ENCODE peak calls at places on chromosomes 11 and 22, in six cellular contexts. One of them, this sample, is unnamed.

GRCh38 chr11:72224587-72225410 is at the start of gene INPPL1:
- DNase-seq in WERI-Rb-1: no peak
- DNase-seq in colonic mucosa: peak; percentile 65
- DNase-seq in HCT116: no peak
- DNase-seq in HepG2: no peak
- DNase-seq in HL-60: peak; percentile 39
- DNase-seq in this sample: peak; percentile 75

GRCh38 chr22:35150163-35151107 is 84.5 kb downstream of the ISX start:
- DNase-seq in HL-60: peak; percentile 62
- DNase-seq in HepG2: peak; percentile 36
- DNase-seq in colonic mucosa: peak; percentile 77
- DNase-seq in HCT116: peak; percentile 24
- DNase-seq in WERI-Rb-1: peak; percentile 88
- DNase-seq in this sample: peak; percentile 53

GRCh38 chr22:49847751-49848689 is 5.6 kb upstream of the ZBED4 start:
- DNase-seq in colonic mucosa: peak; percentile 36
- DNase-seq in WERI-Rb-1: no peak
- DNase-seq in HepG2: no peak
- DNase-seq in HCT116: no peak
- DNase-seq in HL-60: peak; percentile 73
- DNase-seq in this sample: peak; percentile 41

GRCh38 chr11:70503201-70503877 is 105.0 kb downstream of the CTTN start:
- DNase-seq in HepG2: no peak
- DNase-seq in HCT116: no peak
- DNase-seq in HL-60: no peak
- DNase-seq in WERI-Rb-1: peak; percentile 4
- DNase-seq in colonic mucosa: no peak
- DNase-seq in this sample: no peak

GRCh38 chr11:33044281-33044680 is 4.9 kb downstream of the TCP11L1 start:
- DNase-seq in HL-60: no peak
- DNase-seq in colonic mucosa: no peak
- DNase-seq in HCT116: no peak
- DNase-seq in HepG2: no peak
- DNase-seq in WERI-Rb-1: no peak
- DNase-seq in this sample: no peak

GRCh38 chr22:32444068-32444467 is 20.2 kb downstream of the BPIFC start:
- DNase-seq in HL-60: no peak
- DNase-seq in WERI-Rb-1: peak; percentile 51
- DNase-seq in HepG2: peak; percentile 37
- DNase-seq in colonic mucosa: no peak
- DNase-seq in HCT116: peak; percentile 34
- DNase-seq in this sample: no peak

GRCh38 chr22:30882181-30882771 is 86.3 kb downstream of the MORC2 start:
- DNase-seq in HepG2: no peak
- DNase-seq in WERI-Rb-1: no peak
- DNase-seq in colonic mucosa: no peak
- DNase-seq in HL-60: no peak
- DNase-seq in HCT116: no peak
- DNase-seq in this sample: peak; percentile 17

GRCh38 chr11:36361472-36361871 is 65.4 kb downstream of the PRR5L start:
- DNase-seq in WERI-Rb-1: no peak
- DNase-seq in colonic mucosa: no peak
- DNase-seq in HepG2: no peak
- DNase-seq in HCT116: no peak
- DNase-seq in HL-60: no peak
- DNase-seq in this sample: no peak

GRCh38 chr11:36257351-36257750 is 31.9 kb downstream of the COMMD9 start:
- DNase-seq in WERI-Rb-1: no peak
- DNase-seq in colonic mucosa: no peak
- DNase-seq in HCT116: no peak
- DNase-seq in HepG2: no peak
- DNase-seq in HL-60: no peak
- DNase-seq in this sample: no peak

GRCh38 chr11:124646148-124646547 is 23.5 kb downstream of the TBRG1 start:
- DNase-seq in HL-60: no peak
- DNase-seq in colonic mucosa: no peak
- DNase-seq in WERI-Rb-1: no peak
- DNase-seq in HCT116: no peak
- DNase-seq in HepG2: no peak
- DNase-seq in this sample: no peak

GRCh38 chr11:11074686-11075370 is 217.0 kb upstream of the ZBED5 start:
- DNase-seq in WERI-Rb-1: no peak
- DNase-seq in HepG2: no peak
- DNase-seq in HCT116: no peak
- DNase-seq in colonic mucosa: no peak
- DNase-seq in HL-60: no peak
- DNase-seq in this sample: no peak

GRCh38 chr22:40040927-40041326 is 46.2 kb downstream of the FAM83F start:
- DNase-seq in WERI-Rb-1: no peak
- DNase-seq in colonic mucosa: no peak
- DNase-seq in HepG2: no peak
- DNase-seq in HL-60: peak; percentile 13
- DNase-seq in HCT116: no peak
- DNase-seq in this sample: peak; percentile 49

GRCh38 chr11:57500926-57501325 is 14.6 kb downstream of the SLC43A1 start:
- DNase-seq in HepG2: no peak
- DNase-seq in HL-60: no peak
- DNase-seq in HCT116: no peak
- DNase-seq in colonic mucosa: no peak
- DNase-seq in WERI-Rb-1: no peak
- DNase-seq in this sample: no peak

GRCh38 chr11:3130269-3131071 is 34.6 kb downstream of the OSBPL5 start:
- DNase-seq in HCT116: no peak
- DNase-seq in colonic mucosa: no peak
- DNase-seq in WERI-Rb-1: peak; percentile 50
- DNase-seq in HepG2: no peak
- DNase-seq in HL-60: no peak
- DNase-seq in this sample: peak; percentile 89

GRCh38 chr11:1912314-1912878 is 7.1 kb upstream of the TNNT3 start:
- DNase-seq in HepG2: no peak
- DNase-seq in HL-60: no peak
- DNase-seq in WERI-Rb-1: no peak
- DNase-seq in HCT116: no peak
- DNase-seq in colonic mucosa: no peak
- DNase-seq in this sample: no peak

GRCh38 chr11:17153759-17154158 is 54.0 kb downstream of the PIK3C2A start:
- DNase-seq in HepG2: no peak
- DNase-seq in WERI-Rb-1: no peak
- DNase-seq in HCT116: no peak
- DNase-seq in colonic mucosa: no peak
- DNase-seq in HL-60: no peak
- DNase-seq in this sample: no peak

GRCh38 chr11:66546368-66546965 is at the start of gene ACTN3:
- DNase-seq in colonic mucosa: peak; percentile 33
- DNase-seq in HCT116: no peak
- DNase-seq in HL-60: no peak
- DNase-seq in HepG2: peak; percentile 17
- DNase-seq in WERI-Rb-1: no peak
- DNase-seq in this sample: peak; percentile 33

GRCh38 chr11:92329644-92330043 is 105.0 kb downstream of the FAT3 start:
- DNase-seq in HCT116: no peak
- DNase-seq in WERI-Rb-1: no peak
- DNase-seq in colonic mucosa: no peak
- DNase-seq in HL-60: no peak
- DNase-seq in HepG2: no peak
- DNase-seq in this sample: no peak

GRCh38 chr11:126413843-126414405 is 58.4 kb downstream of the ST3GAL4 start:
- DNase-seq in HepG2: no peak
- DNase-seq in WERI-Rb-1: no peak
- DNase-seq in colonic mucosa: no peak
- DNase-seq in HL-60: no peak
- DNase-seq in HCT116: no peak
- DNase-seq in this sample: no peak
- H3K27ac ChIP-seq in HepG2: no peak overlapping the region
- H3K27ac ChIP-seq in WERI-Rb-1: no peak overlapping the region
- H3K27ac ChIP-seq in colonic mucosa: peak overlapping the region; percentile 68
- H3K27ac ChIP-seq in HL-60: no peak overlapping the region
- H3K27ac ChIP-seq in HCT116: no peak overlapping the region
- H3K27ac ChIP-seq in this sample: no peak overlapping the region

GRCh38 chr11:119361056-119361787 is 14.7 kb upstream of the MFRP start:
- DNase-seq in HCT116: peak; percentile 79
- DNase-seq in colonic mucosa: no peak
- DNase-seq in HepG2: peak; percentile 38
- DNase-seq in HL-60: peak; percentile 27
- DNase-seq in WERI-Rb-1: peak; percentile 95
- DNase-seq in this sample: peak; percentile 86

GRCh38 chr11:119355091-119355843 is 8.8 kb upstream of the MFRP start:
- DNase-seq in HepG2: no peak
- DNase-seq in WERI-Rb-1: no peak
- DNase-seq in HL-60: no peak
- DNase-seq in colonic mucosa: no peak
- DNase-seq in HCT116: no peak
- DNase-seq in this sample: no peak

GRCh38 chr11:119359365-119360229 is 13.1 kb upstream of the MFRP start:
- DNase-seq in HL-60: peak; percentile 42
- DNase-seq in HCT116: no peak
- DNase-seq in WERI-Rb-1: no peak
- DNase-seq in HepG2: no peak
- DNase-seq in colonic mucosa: no peak
- DNase-seq in this sample: no peak

GRCh38 chr11:119356349-119357031 is 10.0 kb upstream of the MFRP start:
- DNase-seq in HL-60: peak; percentile 71
- DNase-seq in colonic mucosa: peak; percentile 87
- DNase-seq in HepG2: no peak
- DNase-seq in HCT116: peak; percentile 60
- DNase-seq in WERI-Rb-1: peak; percentile 85
- DNase-seq in this sample: peak; percentile 32

DNA sequence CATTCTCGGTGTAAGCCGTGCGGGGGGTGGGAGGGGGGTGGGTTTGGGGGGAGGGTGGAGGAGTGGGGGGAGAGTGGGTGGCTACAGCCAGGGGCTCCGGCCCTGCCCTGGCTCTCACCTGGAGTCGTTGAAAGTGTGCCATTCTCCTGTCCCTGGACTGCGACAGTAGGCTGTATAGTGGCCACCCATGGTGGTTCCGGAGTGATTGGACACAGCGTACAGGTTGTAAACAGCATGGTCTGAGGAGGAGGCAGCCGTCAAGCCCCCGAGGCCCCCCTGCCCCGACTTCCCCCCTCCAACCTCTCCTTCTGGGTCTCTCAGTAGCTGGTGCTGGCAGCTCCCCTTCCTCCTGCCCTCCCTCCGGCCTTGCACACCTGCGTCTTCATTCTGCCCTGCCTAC is 10.6 kb upstream of the MFRP start:
- DNase-seq in colonic mucosa: no peak
- DNase-seq in HL-60: no peak
- DNase-seq in HCT116: no peak
- DNase-seq in HepG2: no peak
- DNase-seq in WERI-Rb-1: no peak
- DNase-seq in this sample: no peak
- H3K4me3 ChIP-seq in colonic mucosa: peak overlapping the region; percentile 49
- H3K4me3 ChIP-seq in HL-60: peak overlapping the region; percentile 46
- H3K4me3 ChIP-seq in HCT116: peak overlapping the region; percentile 66
- H3K4me3 ChIP-seq in HepG2: no peak overlapping the region
- H3K4me3 ChIP-seq in WERI-Rb-1: no peak overlapping the region
- H3K4me3 ChIP-seq in this sample: no peak overlapping the region

DNA sequence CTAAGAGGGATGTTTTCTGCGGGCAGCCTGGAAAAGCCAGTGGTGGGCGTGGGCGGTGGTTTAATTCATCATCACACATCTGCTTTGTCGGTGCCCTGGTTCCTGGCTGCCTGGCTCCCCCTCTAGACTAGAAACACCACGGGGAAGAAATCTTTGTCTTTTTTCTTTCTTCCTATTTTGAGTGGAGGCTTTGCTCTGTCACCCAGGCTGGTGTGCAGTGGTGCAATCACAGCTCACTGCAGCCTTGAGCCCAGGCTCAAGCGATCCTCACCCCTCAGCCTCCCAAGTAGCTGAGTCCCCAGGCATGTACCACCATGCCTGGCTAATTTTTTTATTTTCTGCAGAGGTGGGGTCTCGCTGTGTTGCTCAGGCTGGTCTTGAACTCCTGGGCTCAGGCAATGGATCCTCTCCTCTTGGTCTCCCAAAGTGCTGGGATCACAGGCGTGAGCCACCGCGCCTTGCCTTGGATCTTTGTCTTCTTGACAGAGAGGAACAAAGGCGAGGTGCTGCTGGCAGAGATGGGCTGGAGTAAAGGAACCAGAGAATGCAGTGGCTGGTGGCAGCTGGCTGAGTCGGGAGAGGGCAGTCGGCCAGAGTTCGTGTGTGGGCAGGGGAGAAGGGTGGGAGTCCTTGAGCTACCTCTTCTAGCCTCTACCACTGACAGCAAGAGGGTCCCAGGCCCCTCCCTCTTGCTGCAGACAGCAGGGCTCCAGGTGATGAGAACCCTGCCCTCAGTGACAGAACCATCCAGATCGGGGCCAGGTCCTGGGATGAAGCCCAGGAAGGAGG is 86.4 kb upstream of the LINC01488 start:
- DNase-seq in HL-60: peak; percentile 55
- DNase-seq in HepG2: no peak
- DNase-seq in colonic mucosa: no peak
- DNase-seq in WERI-Rb-1: no peak
- DNase-seq in HCT116: no peak
- DNase-seq in this sample: no peak
- TF ChIP-seq CTCF in HL-60: no peak
- TF ChIP-seq CTCF in HepG2: no peak
- TF ChIP-seq CTCF in colonic mucosa: no peak
- TF ChIP-seq CTCF in WERI-Rb-1: no peak
- TF ChIP-seq CTCF in HCT116: no peak
- TF ChIP-seq CTCF in this sample: no peak

GRCh38 chr11:107858217-107859070 is at the start of gene SLC35F2:
- DNase-seq in HL-60: peak; percentile 87
- DNase-seq in WERI-Rb-1: peak; percentile 81
- DNase-seq in HCT116: peak; percentile 73
- DNase-seq in colonic mucosa: peak; percentile 84
- DNase-seq in HepG2: peak; percentile 51
- DNase-seq in this sample: peak; percentile 72
- H3K27ac ChIP-seq in HL-60: peak within 1 kb of the TSS; percentile 72
- H3K27ac ChIP-seq in WERI-Rb-1: peak within 1 kb of the TSS; percentile 83
- H3K27ac ChIP-seq in HCT116: peak within 1 kb of the TSS; percentile 90
- H3K27ac ChIP-seq in colonic mucosa: peak within 1 kb of the TSS; percentile 89
- H3K27ac ChIP-seq in HepG2: no peak within 1 kb of the TSS
- H3K27ac ChIP-seq in this sample: peak within 1 kb of the TSS; percentile 56

This sample was measured in body of pancreas.